ENCODE peak calls at places on chromosomes 11 and 22, in four cellular contexts. One of them, this sample, is unnamed.
A peak's percentile ranks its signal among the peaks of the same experiment; 100 is the strongest.

GRCh38 chr22:33785283-33785991 is 134.8 kb downstream of the LARGE1 start:
- DNase-seq in endodermal cell: no peak
- DNase-seq in CD8-positive, alpha-beta memory T cell: no peak
- DNase-seq in NCI-H1417: no peak
- DNase-seq in this sample: no peak

GRCh38 chr22:45302047-45302446 is 7.7 kb upstream of the FAM118A start:
- DNase-seq in endodermal cell: no peak
- DNase-seq in CD8-positive, alpha-beta memory T cell: no peak
- DNase-seq in NCI-H1417: no peak
- DNase-seq in this sample: no peak

GRCh38 chr11:36253238-36253637 is 36.0 kb downstream of the COMMD9 start:
- DNase-seq in endodermal cell: no peak
- DNase-seq in CD8-positive, alpha-beta memory T cell: no peak
- DNase-seq in NCI-H1417: no peak
- DNase-seq in this sample: no peak

GRCh38 chr11:103624708-103625623 is 411.5 kb upstream of the DDI1 start:
- DNase-seq in endodermal cell: no peak
- DNase-seq in CD8-positive, alpha-beta memory T cell: no peak
- DNase-seq in NCI-H1417: no peak
- DNase-seq in this sample: no peak

GRCh38 chr22:40196628-40197027 is 18.9 kb downstream of the TNRC6B start:
- DNase-seq in endodermal cell: no peak
- DNase-seq in CD8-positive, alpha-beta memory T cell: no peak
- DNase-seq in NCI-H1417: no peak
- DNase-seq in this sample: no peak

GRCh38 chr11:27462543-27462942 is 10.0 kb downstream of the LGR4 start:
- DNase-seq in endodermal cell: no peak
- DNase-seq in CD8-positive, alpha-beta memory T cell: no peak
- DNase-seq in NCI-H1417: no peak
- DNase-seq in this sample: no peak

GRCh38 chr11:95764267-95764898 is 25.2 kb downstream of the FAM76B start:
- DNase-seq in endodermal cell: no peak
- DNase-seq in CD8-positive, alpha-beta memory T cell: peak; percentile 51
- DNase-seq in NCI-H1417: peak; percentile 62
- DNase-seq in this sample: peak; percentile 55

GRCh38 chr11:62104001-62104400 is 19.8 kb upstream of the INCENP start:
- DNase-seq in endodermal cell: no peak
- DNase-seq in CD8-positive, alpha-beta memory T cell: no peak
- DNase-seq in NCI-H1417: no peak
- DNase-seq in this sample: no peak

GRCh38 chr11:126857860-126858808 is 142.4 kb downstream of the KIRREL3 start:
- DNase-seq in endodermal cell: peak; percentile 19
- DNase-seq in CD8-positive, alpha-beta memory T cell: no peak
- DNase-seq in NCI-H1417: peak; percentile 95
- DNase-seq in this sample: peak; percentile 81

GRCh38 chr11:19843106-19843505 is 130.5 kb downstream of the NAV2 start:
- DNase-seq in endodermal cell: no peak
- DNase-seq in CD8-positive, alpha-beta memory T cell: no peak
- DNase-seq in NCI-H1417: no peak
- DNase-seq in this sample: no peak

GRCh38 chr11:21625982-21626381 is 566.9 kb upstream of the ANO5 start:
- DNase-seq in endodermal cell: no peak
- DNase-seq in CD8-positive, alpha-beta memory T cell: no peak
- DNase-seq in NCI-H1417: no peak
- DNase-seq in this sample: no peak

GRCh38 chr22:31937328-31937727 is 7.0 kb upstream of the YWHAH start:
- DNase-seq in endodermal cell: no peak
- DNase-seq in CD8-positive, alpha-beta memory T cell: no peak
- DNase-seq in NCI-H1417: no peak
- DNase-seq in this sample: no peak

This sample was measured in NCI-H1436.